ENCODE peak calls at places on chromosomes 3 and 15, in six cellular contexts. K is heart left ventricle; V is breast epithelium; N is HCT116; B is CD8-positive, alpha-beta T cell; L is IMR-90. W is an unnamed sample.
A peak's percentile ranks its signal among the peaks of the same experiment; 100 is the strongest.

GRCh38 chr3:81958967-81959625 is 197.7 kb upstream of the GBE1 start:
- DNase-seq in B (no peak), N (no peak), V (no peak), L (no peak), K (no peak), W (no peak)

GRCh38 chr3:16171825-16172224 is 2.7 kb upstream of the GALNT15 start:
- DNase-seq in B (no peak), V (no peak), K (no peak), N (no peak), L (no peak), W (no peak)

GRCh38 chr3:126781406-126781805 is 77.4 kb downstream of the CHCHD6 start:
- DNase-seq in N (no peak), K (no peak), B (no peak), V (no peak), L (no peak), W (no peak)

GRCh38 chr3:184284696-184285095 is 8.9 kb downstream of the ECE2 start:
- DNase-seq in B (no peak), L (peak; percentile 65), V (no peak), K (peak; percentile 48), N (peak; percentile 70), W (no peak)

GRCh38 chr3:196186661-196187573 is 24.3 kb downstream of the ZDHHC19 start:
- DNase-seq in V (no peak), B (no peak), L (peak; percentile 22), K (no peak), N (no peak), W (no peak)

GRCh38 chr3:32712506-32713055 is 27.6 kb downstream of the CNOT10 start:
- DNase-seq in N (no peak), V (no peak), K (no peak), L (no peak), B (no peak), W (no peak)

GRCh38 chr3:178859386-178859785 is 212.2 kb downstream of the ZMAT3 start:
- DNase-seq in L (no peak), K (no peak), B (no peak), V (no peak), N (no peak), W (no peak)

GRCh38 chr15:62740141-62741004 is 302.2 kb upstream of the TPM1 start:
- DNase-seq in K (no peak), V (no peak), L (peak; percentile 54), B (no peak), N (no peak), W (no peak)

GRCh38 chr3:43156812-43157455 is 51.1 kb upstream of the POMGNT2 start:
- DNase-seq in L (no peak), B (no peak), N (no peak), V (no peak), K (no peak), W (no peak)

GRCh38 chr3:180828001-180828720 is 84.3 kb upstream of the FXR1 start:
- DNase-seq in B (no peak), L (no peak), K (no peak), N (no peak), V (no peak), W (no peak)

GRCh38 chr3:195068481-195069080 is 202.4 kb downstream of the XXYLT1 start:
- DNase-seq in K (no peak), N (no peak), B (no peak), V (peak; percentile 28), L (no peak), W (no peak)

GRCh38 chr15:99324082-99324620 is 72.9 kb downstream of the LRRC28 start:
- DNase-seq in B (no peak), K (peak; percentile 23), V (no peak), N (peak; percentile 76), L (peak; percentile 83), W (no peak)

GRCh38 chr3:59308684-59309083 is 258.9 kb upstream of the CFAP20DC start:
- DNase-seq in N (no peak), V (no peak), K (no peak), B (no peak), L (no peak), W (no peak)
- TF ChIP-seq CTCF in N (peak; percentile 18), V (no peak), K (no peak), B (no peak), L (no peak), W (peak; percentile 33)

GRCh38 chr3:123320224-123320623 is 118.5 kb downstream of the SEC22A start:
- DNase-seq in N (no peak), V (no peak), B (no peak), K (no peak), L (no peak), W (no peak)
- H3K27me3 ChIP-seq in N (peaks cover 14% of the 10 kb centered on the region), V (no peaks in the 10 kb centered on the region), B (no peaks in the 10 kb centered on the region), K (no peaks in the 10 kb centered on the region), L (peaks cover 71% of the 10 kb centered on the region), W (peaks cover 23% of the 10 kb centered on the region)

GRCh38 chr3:156657862-156658731 is 16.3 kb upstream of the TIPARP start:
- DNase-seq in N (no peak), B (no peak), L (no peak), K (no peak), V (no peak), W (no peak)
- H3K4me1 ChIP-seq in N (no peaks in the 10 kb centered on the region), B (no peaks in the 10 kb centered on the region), L (no peaks in the 10 kb centered on the region), K (no peaks in the 10 kb centered on the region), V (no peaks in the 10 kb centered on the region), W (no peaks in the 10 kb centered on the region)

DNA sequence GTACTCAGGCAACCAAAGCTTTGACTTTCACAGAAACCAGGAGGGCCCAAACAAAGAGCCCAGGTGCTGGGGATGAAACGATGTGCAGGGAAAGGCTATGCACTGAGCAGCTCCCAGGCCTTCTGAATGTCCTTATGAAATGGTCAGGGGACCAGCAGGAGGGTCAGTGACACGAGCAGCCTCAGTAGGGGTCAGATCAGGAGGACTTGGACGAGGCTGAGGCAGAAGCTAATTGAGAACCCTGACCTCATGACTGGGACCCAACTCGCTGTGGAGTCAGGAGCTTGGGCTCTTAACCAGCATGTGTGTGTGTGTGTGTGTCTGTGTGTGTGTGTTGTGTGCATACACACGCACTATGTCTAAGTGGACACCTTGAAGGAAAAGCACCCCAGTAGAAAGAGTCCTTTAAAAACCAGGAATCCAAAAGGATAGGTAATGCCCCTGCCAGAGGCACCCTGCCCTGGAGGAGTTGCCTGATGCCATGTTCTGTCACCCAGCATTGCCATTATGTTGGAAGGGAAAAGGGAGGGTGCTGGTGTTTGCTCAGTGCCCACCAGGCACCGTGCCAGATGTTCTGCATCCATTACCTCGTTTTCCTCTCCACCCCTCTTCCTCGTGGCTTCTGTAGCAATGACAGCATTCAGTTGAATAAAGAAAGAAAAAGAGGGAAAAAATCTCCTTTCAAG is 50.9 kb downstream of the CORO2B start:
- DNase-seq in N (no peak), K (no peak), L (no peak), V (no peak), B (no peak), W (no peak)
- TF ChIP-seq CTCF in N (no peak), K (no peak), L (no peak), V (no peak), B (no peak), W (no peak)

DNA sequence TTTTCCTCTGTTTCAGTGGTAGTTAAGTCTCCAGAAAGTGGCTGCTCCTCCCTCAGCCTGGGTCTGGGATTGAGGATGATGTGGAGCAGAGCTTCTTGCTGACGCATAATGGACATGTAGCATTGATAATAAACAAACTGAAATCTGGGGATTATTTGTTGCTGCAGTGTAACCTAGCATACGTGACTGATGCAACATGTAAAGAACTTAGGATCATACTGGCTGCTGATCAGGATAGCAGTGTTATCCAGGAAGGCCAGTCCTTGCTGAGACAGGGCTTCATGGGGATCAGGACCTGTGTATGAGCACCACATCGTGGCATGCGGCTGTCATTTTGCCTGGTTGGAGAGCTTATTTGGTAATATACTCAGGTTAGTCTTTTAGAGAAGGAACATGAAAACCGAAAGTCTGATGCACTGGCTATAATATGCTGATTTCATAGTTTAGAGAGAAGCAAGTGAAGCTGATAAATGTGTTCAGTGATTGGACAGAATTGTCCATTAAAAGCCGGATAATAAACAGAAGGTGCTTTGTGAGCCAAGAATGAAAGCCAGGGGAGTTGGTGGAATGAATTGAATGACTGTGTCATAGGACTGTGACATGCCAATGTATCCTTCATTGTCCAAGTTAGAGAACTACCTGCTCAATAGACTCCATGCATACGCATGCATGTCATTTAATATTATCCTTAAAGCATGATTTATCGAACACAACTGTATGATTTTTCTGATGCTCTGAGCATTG is 4.1 kb downstream of the MINAR1 start:
- DNase-seq in N (no peak), V (no peak), K (no peak), B (no peak), L (peak; percentile 10), W (no peak)
- H3K27me3 ChIP-seq in N (no peaks in the 10 kb centered on the region), V (peaks cover 19% of the 10 kb centered on the region), K (peaks cover 15% of the 10 kb centered on the region), B (peaks cover 4% of the 10 kb centered on the region), L (peaks cover 27% of the 10 kb centered on the region), W (peaks cover 35% of the 10 kb centered on the region)

DNA sequence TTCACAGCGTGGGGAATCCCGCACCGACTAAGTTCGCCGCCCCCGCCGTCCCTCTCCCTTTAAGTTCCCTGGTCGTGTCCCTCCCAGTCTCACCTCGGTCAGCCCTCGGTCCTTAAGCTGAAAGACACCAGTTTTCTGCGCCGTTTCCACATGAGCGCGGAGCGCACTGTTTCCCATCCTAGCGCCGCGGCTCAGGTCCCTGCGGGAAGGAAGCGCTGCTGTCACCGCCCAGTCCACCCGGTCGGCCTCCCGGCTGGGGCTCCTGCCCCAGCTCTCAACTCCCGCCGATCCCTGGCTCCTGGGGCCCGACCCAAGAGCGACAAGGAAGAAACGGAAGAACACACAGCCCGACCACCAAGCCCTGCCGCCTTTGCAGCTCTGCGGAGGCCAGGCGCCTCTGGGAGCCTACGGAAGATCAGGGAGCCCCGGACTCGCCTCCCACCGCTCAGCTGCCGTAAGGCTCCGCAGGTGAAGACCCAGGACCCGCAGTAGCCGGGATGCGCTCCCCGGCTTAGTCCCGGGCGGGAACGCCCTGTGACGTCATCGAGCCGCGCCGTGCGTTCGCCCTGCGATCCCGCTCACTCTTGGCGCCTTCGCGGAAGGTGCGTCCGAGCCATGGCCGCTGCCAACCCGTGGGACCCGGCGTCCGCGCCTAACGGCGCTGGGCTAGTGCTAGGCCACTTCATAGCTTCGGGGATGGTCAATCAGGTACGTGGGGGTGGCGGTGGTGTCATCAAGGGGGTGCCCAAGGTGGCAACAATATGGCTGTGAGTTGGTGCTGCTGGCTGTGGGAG is at the start of the genes HAUS2 and LRRC57:
- DNase-seq in L (peak; percentile 78), N (peak; percentile 72), V (peak; percentile 87), K (peak; percentile 89), B (peak; percentile 82), W (peak; percentile 25)
- H3K4me1 ChIP-seq in L (peaks cover 6% of the 10 kb centered on the region), N (peaks cover 17% of the 10 kb centered on the region), V (peaks cover 6% of the 10 kb centered on the region), K (peaks cover 27% of the 10 kb centered on the region), B (peaks cover 27% of the 10 kb centered on the region), W (peaks cover 21% of the 10 kb centered on the region)